ENCODE peak calls at places on chromosomes 1 and 21, in eight cellular contexts. M, P, D, C, K, X, L and Y are unnamed samples.

GRCh38 chr1:23867953-23868847 is at the start of gene FUCA1:
- DNase-seq in M (peak), X (peak), C (peak), P (peak), L (peak), D (peak), K (peak), Y (peak)

GRCh38 chr1:39293375-39294070 is 89.0 kb downstream of the MACF1 start:
- DNase-seq in L (no peak), M (no peak), K (peak), D (no peak), P (no peak), C (peak), X (no peak), Y (no peak)

GRCh38 chr21:44858791-44859190 is 14.7 kb downstream of the PTTG1IP start:
- DNase-seq in P (no peak), D (no peak), C (no peak), L (no peak), M (no peak), X (peak), K (no peak), Y (no peak)

GRCh38 chr1:155912056-155912536 is 947 bp upstream of the RIT1 start:
- DNase-seq in D (no peak), K (no peak), C (no peak), X (peak), M (no peak), P (no peak), L (no peak), Y (no peak)

GRCh38 chr1:201758508-201759050 is 70.4 kb upstream of the IPO9 start:
- DNase-seq in C (no peak), L (no peak), M (no peak), K (no peak), X (no peak), P (no peak), D (no peak), Y (no peak)

GRCh38 chr1:23634840-23635642 is 56.6 kb upstream of the RPL11 start:
- DNase-seq in P (peak), C (peak), D (no peak), X (peak), L (peak), M (no peak), K (peak), Y (no peak)

GRCh38 chr1:162470216-162470615 is 27.4 kb upstream of the UHMK1 start:
- DNase-seq in P (no peak), C (no peak), D (no peak), K (peak), M (no peak), L (no peak), X (no peak), Y (no peak)

GRCh38 chr21:42120056-42120903 is 49.2 kb downstream of the UMODL1 start:
- DNase-seq in C (no peak), X (peak), P (no peak), K (no peak), D (no peak), L (no peak), M (no peak), Y (no peak)

GRCh38 chr1:1777950-1778826 is at the start of gene NADK:
- DNase-seq in M (peak), D (no peak), P (peak), C (peak), K (peak), L (no peak), X (peak), Y (no peak)

GRCh38 chr1:155169541-155169940 is 3.6 kb downstream of the KRTCAP2 start:
- DNase-seq in K (no peak), L (no peak), M (no peak), D (no peak), C (no peak), P (no peak), X (no peak), Y (no peak)

GRCh38 chr1:172658871-172659453 is at the start of gene FASLG:
- DNase-seq in C (no peak), L (no peak), K (no peak), M (no peak), D (no peak), P (no peak), X (no peak), Y (no peak)

GRCh38 chr1:248861621-248862020 is 2.7 kb upstream of the ZNF692 start:
- DNase-seq in X (no peak), L (no peak), P (no peak), D (no peak), K (no peak), C (no peak), M (no peak), Y (no peak)

GRCh38 chr1:169146536-169147214 is 40.2 kb downstream of the ATP1B1 start:
- DNase-seq in K (no peak), X (no peak), M (no peak), P (no peak), D (no peak), C (no peak), L (no peak), Y (no peak)

GRCh38 chr1:42380617-42381423 is at the start of gene RIMKLA:
- DNase-seq in K (peak), X (no peak), P (peak), M (peak), D (no peak), C (peak), L (no peak), Y (peak)

GRCh38 chr1:59188413-59189213 is 108.3 kb upstream of the FGGY start:
- DNase-seq in X (no peak), L (no peak), M (no peak), C (no peak), D (no peak), P (no peak), K (no peak), Y (no peak)

GRCh38 chr1:40531381-40532061 is at the start of gene ZNF684:
- DNase-seq in M (peak), D (peak), C (peak), P (peak), X (peak), L (peak), K (peak), Y (peak)

GRCh38 chr1:40532062-40532389 is 589 bp downstream of the ZNF684 start:
- DNase-seq in C (no peak), X (no peak), D (no peak), L (no peak), P (no peak), M (no peak), K (no peak), Y (no peak)

GRCh38 chr1:40534589-40534988 is 3.2 kb downstream of the ZNF684 start:
- DNase-seq in C (no peak), K (no peak), P (no peak), M (no peak), D (no peak), X (no peak), L (no peak), Y (no peak)

GRCh38 chr1:40532844-40533424 is 1.5 kb downstream of the ZNF684 start:
- DNase-seq in C (peak), K (peak), L (no peak), X (peak), M (no peak), D (no peak), P (peak), Y (no peak)

DNA sequence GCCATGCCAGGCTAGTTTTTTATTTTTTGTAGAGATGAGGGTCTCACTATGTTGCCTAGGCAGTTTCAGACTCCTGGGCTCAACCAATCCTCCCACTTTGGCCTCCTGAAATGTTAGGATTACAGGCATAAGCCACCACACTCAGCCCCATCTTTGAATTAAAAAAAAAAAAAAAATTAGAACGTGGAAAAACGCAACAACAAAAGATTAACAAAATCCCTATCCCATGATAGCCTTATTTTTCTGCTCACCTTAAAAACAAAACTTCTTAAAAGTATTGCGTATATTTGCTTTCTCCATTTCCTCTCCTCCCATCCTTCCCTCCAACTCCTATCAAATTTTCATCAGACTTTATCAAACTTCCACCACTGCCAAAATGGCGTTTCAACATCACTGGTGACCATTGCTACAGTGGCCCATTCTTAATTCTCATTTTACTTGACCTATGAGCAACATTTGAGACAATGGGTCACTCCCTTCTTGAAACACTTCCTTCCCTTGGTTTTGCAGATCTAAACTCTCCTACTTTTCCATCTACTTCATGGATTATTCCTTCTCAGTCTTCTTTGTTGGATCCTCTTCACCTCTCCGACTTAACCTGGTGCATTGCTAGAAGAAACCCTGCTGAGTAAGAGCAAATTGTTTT is 579 bp upstream of the ZNF684 start:
- DNase-seq in C (peak), P (no peak), L (no peak), M (no peak), D (no peak), X (no peak), K (peak), Y (no peak)
- H3K4me3 ChIP-seq in C (peak), P (peak), L (peak), M (peak), D (peak), X (peak), K (peak), Y (peak)

DNA sequence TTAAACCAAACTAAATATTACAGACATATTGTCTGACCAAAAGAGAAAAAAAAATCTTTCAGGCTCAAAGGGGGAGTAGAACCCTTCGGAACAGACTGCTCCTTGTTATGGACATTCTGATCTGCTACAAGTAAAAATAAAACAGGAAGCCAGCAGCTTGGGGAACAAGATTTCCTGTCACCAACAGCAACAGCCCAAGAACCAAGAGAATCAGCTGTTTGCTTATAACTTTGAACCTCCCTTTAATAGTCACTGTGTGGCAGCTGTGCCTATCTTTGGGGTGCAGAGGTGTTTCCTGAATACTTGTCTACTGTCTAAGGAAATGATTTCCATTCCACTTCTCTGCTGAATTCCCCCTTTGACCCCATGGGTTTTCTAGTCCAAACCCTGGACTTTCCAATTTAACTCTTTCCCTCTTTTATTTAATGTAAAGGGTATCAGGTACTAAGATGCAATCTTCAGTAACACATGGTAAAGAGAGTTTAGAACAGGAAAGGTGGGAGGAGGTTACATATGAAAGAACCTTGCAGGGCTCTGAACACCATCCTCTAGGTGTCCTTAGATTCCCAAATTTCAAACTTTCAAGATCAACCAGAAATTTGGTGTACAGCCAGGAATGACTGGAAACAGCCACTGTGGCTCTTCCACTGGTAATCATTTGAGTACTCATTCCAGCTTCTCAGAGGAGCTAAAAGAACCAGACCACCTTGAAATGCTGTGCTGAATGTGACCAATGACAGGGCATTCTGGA is 38.7 kb downstream of the GPR3 start:
- DNase-seq in P (peak), C (peak), D (no peak), K (peak), L (no peak), M (no peak), X (no peak), Y (no peak)
- H3K27ac ChIP-seq in P (peak), C (no peak), D (peak), K (peak), L (peak), M (peak), X (no peak), Y (no peak)

GRCh38 chr1:185808675-185809074 is 74.5 kb downstream of the HMCN1 start:
- DNase-seq in P (no peak), L (no peak), C (peak), D (no peak), M (no peak), X (no peak), K (no peak), Y (no peak)
- H3K4me3 ChIP-seq in P (no peak), L (no peak), C (no peak), D (no peak), M (no peak), X (no peak), K (no peak), Y (no peak)

DNA sequence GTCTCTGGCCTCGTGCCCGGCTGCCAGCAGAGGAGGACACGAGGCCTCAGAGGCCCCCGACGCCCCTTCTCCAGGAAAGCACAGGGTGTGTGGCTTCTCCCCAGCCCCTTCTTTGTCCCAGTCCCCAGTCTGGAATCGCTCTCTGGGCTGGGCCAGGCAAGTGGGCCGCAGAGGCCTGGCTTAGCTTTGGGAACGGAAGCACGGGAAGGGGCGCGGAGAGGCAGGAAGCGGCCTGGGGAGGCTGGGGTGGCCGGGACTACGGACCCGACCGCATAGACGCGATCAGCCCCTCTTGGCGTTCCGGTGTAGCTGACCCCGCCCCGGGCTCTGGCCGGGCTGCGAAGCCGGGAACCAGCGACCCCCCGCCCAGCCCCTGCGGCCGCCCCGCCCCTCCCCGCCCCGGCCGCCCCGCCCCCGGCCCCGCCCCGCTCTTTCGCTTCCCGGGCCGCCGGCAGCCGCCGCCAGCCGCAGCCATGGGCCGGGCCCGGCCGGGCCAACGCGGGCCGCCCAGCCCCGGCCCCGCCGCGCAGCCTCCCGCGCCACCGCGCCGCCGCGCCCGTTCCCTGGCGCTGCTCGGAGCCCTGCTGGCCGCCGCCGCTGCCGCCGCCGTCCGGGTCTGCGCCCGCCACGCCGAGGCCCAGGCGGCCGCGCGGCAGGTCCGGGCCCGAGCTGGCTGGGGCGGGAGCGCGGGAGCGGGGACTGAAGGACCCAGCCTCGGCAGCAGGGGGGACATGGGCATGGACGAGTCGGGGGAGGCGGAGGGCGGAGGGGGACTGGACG is at the start of gene SELENON:
- DNase-seq in D (no peak), K (peak), C (peak), M (peak), P (peak), X (no peak), L (no peak), Y (no peak)
- H3K27ac ChIP-seq in D (no peak), K (peak), C (peak), M (peak), P (peak), X (no peak), L (peak), Y (no peak)

GRCh38 chr1:87336623-87337067 is 8.0 kb downstream of the LMO4 start:
- DNase-seq in L (no peak), P (no peak), D (no peak), M (no peak), K (no peak), X (no peak), C (no peak), Y (no peak)
- H3K4me3 ChIP-seq in L (peak), P (no peak), D (no peak), M (peak), K (no peak), X (peak), C (peak), Y (no peak)

GRCh38 chr1:170306948-170307347 is 161.2 kb downstream of the NTMT2 start:
- DNase-seq in K (peak), D (no peak), M (no peak), C (no peak), P (no peak), X (no peak), L (no peak), Y (no peak)
- H3K27ac ChIP-seq in K (no peak), D (no peak), M (no peak), C (peak), P (no peak), X (no peak), L (peak), Y (no peak)

GRCh38 chr1:67430358-67431155 is at the start of gene SERBP1:
- DNase-seq in P (peak), K (peak), M (peak), X (peak), C (peak), L (peak), D (peak), Y (peak)

GRCh38 chr1:67433830-67434229 is 3.6 kb upstream of the SERBP1 start:
- DNase-seq in M (no peak), C (no peak), X (no peak), L (no peak), D (no peak), K (no peak), P (no peak), Y (no peak)

GRCh38 chr1:67431156-67431765 is 1.1 kb upstream of the SERBP1 start:
- DNase-seq in X (no peak), P (no peak), C (no peak), D (no peak), L (no peak), K (no peak), M (no peak), Y (no peak)

GRCh38 chr1:67432745-67433144 is 2.5 kb upstream of the SERBP1 start:
- DNase-seq in M (no peak), C (no peak), P (no peak), X (no peak), L (no peak), D (no peak), K (no peak), Y (no peak)

DNA sequence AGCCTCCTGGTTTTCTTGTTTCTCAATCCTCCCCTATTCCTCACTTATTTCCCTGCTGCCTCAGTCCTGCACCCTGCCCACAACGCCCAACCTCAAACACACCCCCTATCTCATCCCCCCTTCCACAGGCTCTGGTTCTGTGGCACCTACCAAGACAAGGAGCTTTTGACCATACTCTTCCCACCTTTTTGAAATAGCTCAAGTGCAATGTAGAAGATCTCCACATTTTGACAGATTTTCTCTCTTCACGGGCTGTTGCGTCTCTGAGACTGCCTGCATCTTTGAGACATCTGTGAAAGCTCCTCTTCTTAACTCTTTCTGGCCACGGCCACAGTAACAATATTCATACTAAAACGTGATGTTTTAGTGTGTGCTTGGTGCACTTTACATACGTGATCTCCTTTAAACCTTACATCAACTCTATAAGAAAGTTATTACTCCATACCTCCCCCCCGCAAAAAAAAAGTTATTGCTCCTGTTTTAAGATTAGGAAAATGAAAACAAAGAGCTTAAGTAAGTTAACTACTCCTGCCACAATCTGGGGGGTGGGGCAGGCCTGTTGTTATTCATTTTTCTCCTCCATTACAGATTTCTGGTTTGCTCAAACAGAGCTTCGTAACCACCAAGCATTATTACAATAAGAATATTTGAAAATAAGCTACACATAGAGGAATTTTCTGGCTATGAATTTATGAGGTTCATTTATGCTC is 1.8 kb upstream of the SERBP1 start:
- DNase-seq in M (no peak), C (no peak), P (no peak), L (no peak), D (no peak), X (no peak), K (no peak), Y (no peak)
- H3K4me3 ChIP-seq in M (peak), C (peak), P (no peak), L (peak), D (peak), X (peak), K (no peak), Y (no peak)

DNA sequence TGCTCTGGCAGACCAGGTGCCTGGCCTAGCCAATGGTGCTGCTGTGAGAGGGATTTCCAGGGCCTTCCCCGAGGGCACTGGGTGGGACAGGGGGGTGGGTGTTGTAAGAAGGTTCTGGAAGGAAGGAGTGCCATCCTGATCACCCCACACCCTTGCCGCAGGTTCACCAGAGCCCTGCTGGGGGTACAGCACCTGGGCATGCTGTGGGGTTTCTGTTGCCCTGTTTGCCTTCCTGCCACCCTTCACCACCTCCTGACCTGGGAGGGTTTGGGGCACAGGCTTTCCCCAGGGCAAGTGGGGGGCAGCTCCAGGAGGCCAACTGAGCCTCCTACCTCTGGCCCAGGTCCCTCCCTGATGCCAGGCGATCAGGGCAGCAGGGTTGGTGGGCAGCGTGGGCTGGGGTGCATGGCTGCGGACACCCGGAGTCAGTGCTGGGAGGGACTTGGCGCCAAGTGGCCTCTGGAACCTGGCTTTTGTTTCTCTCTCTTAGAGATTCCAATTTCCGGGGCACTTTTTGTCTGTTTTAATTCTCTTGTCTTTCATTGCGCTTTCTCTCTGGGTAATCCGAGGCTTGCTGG is 318.8 kb downstream of the PTPRU start:
- DNase-seq in K (no peak), C (no peak), X (no peak), L (no peak), P (no peak), D (no peak), M (no peak), Y (no peak)
- H3K27ac ChIP-seq in K (no peak), C (no peak), X (no peak), L (no peak), P (no peak), D (no peak), M (no peak), Y (no peak)